ENCODE peak calls at places on chromosomes 11 and 22, in nine cellular contexts. S, N, F, R, U, I, J, P and M are unnamed samples.

GRCh38 chr11:117696489-117696888 is 100.5 kb downstream of the DSCAML1 start:
- DNase-seq in N (no peak), P (peak), R (no peak), F (no peak), U (no peak), I (no peak), S (no peak), J (no peak), M (no peak)

GRCh38 chr11:111445586-111445985 is 66.5 kb upstream of the POU2AF1 start:
- DNase-seq in N (no peak), J (no peak), R (no peak), S (no peak), U (no peak), I (no peak), P (no peak), F (no peak), M (no peak)

GRCh38 chr22:29773233-29773632 is 6.1 kb downstream of the UQCR10 start:
- DNase-seq in U (no peak), R (no peak), I (peak), S (peak), F (no peak), P (peak), J (no peak), N (no peak), M (peak)

GRCh38 chr22:19085233-19086043 is 36.8 kb downstream of the DGCR2 start:
- DNase-seq in U (peak), N (no peak), S (no peak), I (peak), P (peak), J (peak), F (peak), R (no peak), M (peak)

GRCh38 chr22:19545935-19546207 is 21.7 kb upstream of the CLDN5 start:
- DNase-seq in U (no peak), N (no peak), P (no peak), I (no peak), S (no peak), F (no peak), J (no peak), R (no peak), M (no peak)

GRCh38 chr11:19790831-19791552 is 78.4 kb downstream of the NAV2 start:
- DNase-seq in S (no peak), J (peak), F (no peak), U (no peak), R (no peak), P (peak), I (no peak), N (no peak), M (no peak)

GRCh38 chr11:17991799-17992433 is 20.9 kb downstream of the SERGEF start:
- DNase-seq in R (peak), I (peak), U (no peak), S (no peak), F (peak), J (peak), N (peak), P (peak), M (peak)

GRCh38 chr22:37325024-37325395 is 42.7 kb downstream of the CYTH4 start:
- DNase-seq in U (no peak), F (no peak), R (no peak), N (no peak), S (no peak), I (no peak), J (no peak), P (no peak), M (no peak)

GRCh38 chr11:117950999-117951961 is 22.1 kb upstream of the TMPRSS13 start:
- DNase-seq in S (no peak), U (no peak), F (no peak), P (no peak), R (no peak), I (no peak), N (no peak), J (peak), M (no peak)

GRCh38 chr11:64447717-64448598 is 89.0 kb downstream of the RPS6KA4 start:
- DNase-seq in S (no peak), N (no peak), J (peak), R (no peak), U (peak), F (no peak), P (peak), I (no peak), M (no peak)

GRCh38 chr22:26065847-26066246 is 103.4 kb upstream of the SEZ6L start:
- DNase-seq in J (no peak), U (no peak), I (peak), R (no peak), F (no peak), N (no peak), S (no peak), P (peak), M (no peak)

GRCh38 chr22:44385781-44386180 is 73.0 kb upstream of the SHISAL1 start:
- DNase-seq in U (no peak), J (no peak), N (no peak), I (no peak), P (no peak), R (no peak), S (no peak), F (no peak), M (no peak)

GRCh38 chr11:130212431-130212961 is 52.9 kb downstream of the ST14 start:
- DNase-seq in N (no peak), J (no peak), U (no peak), P (no peak), I (no peak), S (no peak), F (no peak), R (no peak), M (no peak)

GRCh38 chr11:65298655-65299179 is 15.9 kb upstream of the CDC42EP2 start:
- DNase-seq in F (no peak), P (no peak), J (no peak), S (no peak), N (no peak), R (no peak), U (no peak), I (no peak), M (no peak)

GRCh38 chr22:31160328-31160978 is 471 bp downstream of the RNF185 start:
- DNase-seq in N (no peak), U (no peak), R (no peak), I (no peak), F (peak), P (peak), S (no peak), J (no peak), M (no peak)

GRCh38 chr11:123509737-123510578 is 79.9 kb downstream of the GRAMD1B start:
- DNase-seq in S (peak), P (peak), F (peak), U (no peak), J (no peak), I (peak), N (no peak), R (no peak), M (no peak)